ENCODE peak calls at places on chromosomes 4 and X, in six cellular contexts. B, M, S, I, U and J are unnamed samples.

GRCh38 chr4:177131736-177132135 is 177.9 kb upstream of the NEIL3 start:
- DNase-seq in B (no peak), M (no peak), S (no peak), I (no peak), U (no peak), J (no peak)

GRCh38 chr4:6343950-6344408 is 74.3 kb downstream of the WFS1 start:
- DNase-seq in B (peak), M (no peak), S (peak), I (no peak), U (peak), J (peak)

GRCh38 chrX:7522860-7523259 is 320.1 kb upstream of the VCX start:
- DNase-seq in B (no peak), M (no peak), S (no peak), I (no peak), U (no peak), J (no peak)

GRCh38 chrX:107552976-107553375 is 75.3 kb upstream of the PRPS1 start:
- DNase-seq in B (no peak), M (no peak), S (no peak), I (no peak), U (peak), J (no peak)

GRCh38 chr4:1347410-1347864 is 429 bp downstream of the UVSSA start:
- DNase-seq in B (peak), M (peak), S (peak), I (peak), U (peak), J (no peak)

GRCh38 chrX:39730671-39731389 is 366.9 kb downstream of the BCOR start:
- DNase-seq in B (peak), M (peak), S (peak), I (peak), U (peak), J (peak)

GRCh38 chr4:20137176-20137575 is 114.5 kb upstream of the SLIT2 start:
- DNase-seq in B (peak), M (no peak), S (peak), I (no peak), U (peak), J (no peak)

GRCh38 chr4:159179310-159179958 is 76.6 kb downstream of the RAPGEF2 start:
- DNase-seq in B (no peak), M (no peak), S (no peak), I (no peak), U (no peak), J (no peak)

GRCh38 chr4:133151681-133152329 is 2.7 kb downstream of the PCDH10 start:
- DNase-seq in B (peak), M (no peak), S (no peak), I (no peak), U (no peak), J (no peak)

GRCh38 chrX:124211312-124211942 is 121.0 kb upstream of the TEX13D start:
- DNase-seq in B (peak), M (no peak), S (no peak), I (no peak), U (peak), J (peak)

GRCh38 chr4:169907705-169908104 is 118.5 kb downstream of the MFAP3L start:
- DNase-seq in B (no peak), M (no peak), S (no peak), I (no peak), U (no peak), J (no peak)

GRCh38 chr4:11543710-11544109 is 115.0 kb upstream of the HS3ST1 start:
- DNase-seq in B (peak), M (no peak), S (peak), I (no peak), U (peak), J (no peak)

GRCh38 chr4:102868153-102868781 is 525 bp upstream of the CISD2 start:
- DNase-seq in B (no peak), M (peak), S (peak), I (no peak), U (no peak), J (no peak)

GRCh38 chrX:64150775-64151174 is 54.7 kb downstream of the AMER1 start:
- DNase-seq in B (no peak), M (no peak), S (no peak), I (no peak), U (no peak), J (no peak)

GRCh38 chr4:88792268-88792781 is 94.7 kb upstream of the NAP1L5 start:
- DNase-seq in B (peak), M (no peak), S (peak), I (no peak), U (peak), J (no peak)

GRCh38 chr4:6189511-6189910 is 10.8 kb downstream of the JAKMIP1 start:
- DNase-seq in B (no peak), M (no peak), S (no peak), I (no peak), U (no peak), J (no peak)

GRCh38 chr4:16337936-16338335 is 111.7 kb upstream of the TAPT1 start:
- DNase-seq in B (no peak), M (no peak), S (no peak), I (no peak), U (peak), J (no peak)